ENCODE peak calls at places on chromosomes 6 and 20, in eight cellular contexts. One of them, this sample, is unnamed.

GRCh38 chr20:703426-703825 is 27.8 kb upstream of the SCRT2 start:
- DNase-seq in fibroblast of the conjunctiva: no peak
- DNase-seq in frontal cortex: no peak
- DNase-seq in GM04504: no peak
- DNase-seq in NCI-H510A treated with DMSO at 0.1 percent for 48 hours: no peak
- DNase-seq in NCI-H2171 treated with DMSO at 0.1 percent for 48 hours: no peak
- DNase-seq in stimulated activated CD4-positive, alpha-beta T cell treated with anti-CD3 and anti-CD28 coated beads, TNF-alpha, amount 100 ng/mL, for 1 hour: no peak
- DNase-seq in NCI-H446: no peak
- DNase-seq in this sample: no peak

GRCh38 chr20:38018385-38018784 is 14.9 kb downstream of the TTI1 start:
- DNase-seq in fibroblast of the conjunctiva: no peak
- DNase-seq in frontal cortex: no peak
- DNase-seq in GM04504: no peak
- DNase-seq in NCI-H510A treated with DMSO at 0.1 percent for 48 hours: no peak
- DNase-seq in NCI-H2171 treated with DMSO at 0.1 percent for 48 hours: no peak
- DNase-seq in stimulated activated CD4-positive, alpha-beta T cell treated with anti-CD3 and anti-CD28 coated beads, TNF-alpha, amount 100 ng/mL, for 1 hour: no peak
- DNase-seq in NCI-H446: no peak
- DNase-seq in this sample: no peak

GRCh38 chr6:154488802-154489437 is 21.6 kb downstream of the CNKSR3 start:
- DNase-seq in fibroblast of the conjunctiva: peak
- DNase-seq in frontal cortex: no peak
- DNase-seq in GM04504: no peak
- DNase-seq in NCI-H510A treated with DMSO at 0.1 percent for 48 hours: no peak
- DNase-seq in NCI-H2171 treated with DMSO at 0.1 percent for 48 hours: no peak
- DNase-seq in stimulated activated CD4-positive, alpha-beta T cell treated with anti-CD3 and anti-CD28 coated beads, TNF-alpha, amount 100 ng/mL, for 1 hour: no peak
- DNase-seq in NCI-H446: no peak
- DNase-seq in this sample: no peak

GRCh38 chr6:22253955-22254655 is 42.7 kb downstream of the PRL start:
- DNase-seq in fibroblast of the conjunctiva: no peak
- DNase-seq in frontal cortex: no peak
- DNase-seq in GM04504: no peak
- DNase-seq in NCI-H510A treated with DMSO at 0.1 percent for 48 hours: no peak
- DNase-seq in NCI-H2171 treated with DMSO at 0.1 percent for 48 hours: no peak
- DNase-seq in stimulated activated CD4-positive, alpha-beta T cell treated with anti-CD3 and anti-CD28 coated beads, TNF-alpha, amount 100 ng/mL, for 1 hour: no peak
- DNase-seq in NCI-H446: no peak
- DNase-seq in this sample: no peak

GRCh38 chr20:29741594-29741893 is 1515.9 kb upstream of the DEFB115 start:
- DNase-seq in fibroblast of the conjunctiva: no peak
- DNase-seq in frontal cortex: no peak
- DNase-seq in GM04504: no peak
- DNase-seq in NCI-H510A treated with DMSO at 0.1 percent for 48 hours: no peak
- DNase-seq in NCI-H2171 treated with DMSO at 0.1 percent for 48 hours: no peak
- DNase-seq in stimulated activated CD4-positive, alpha-beta T cell treated with anti-CD3 and anti-CD28 coated beads, TNF-alpha, amount 100 ng/mL, for 1 hour: no peak
- DNase-seq in NCI-H446: no peak
- DNase-seq in this sample: no peak

GRCh38 chr6:21200056-21200870 is 393.3 kb upstream of the SOX4 start:
- DNase-seq in fibroblast of the conjunctiva: no peak
- DNase-seq in frontal cortex: no peak
- DNase-seq in GM04504: no peak
- DNase-seq in NCI-H510A treated with DMSO at 0.1 percent for 48 hours: no peak
- DNase-seq in NCI-H2171 treated with DMSO at 0.1 percent for 48 hours: peak
- DNase-seq in stimulated activated CD4-positive, alpha-beta T cell treated with anti-CD3 and anti-CD28 coated beads, TNF-alpha, amount 100 ng/mL, for 1 hour: no peak
- DNase-seq in NCI-H446: no peak
- DNase-seq in this sample: peak

GRCh38 chr6:111980979-111981378 is 72.9 kb upstream of the CCN6 start:
- DNase-seq in fibroblast of the conjunctiva: no peak
- DNase-seq in frontal cortex: no peak
- DNase-seq in GM04504: no peak
- DNase-seq in NCI-H510A treated with DMSO at 0.1 percent for 48 hours: no peak
- DNase-seq in NCI-H2171 treated with DMSO at 0.1 percent for 48 hours: no peak
- DNase-seq in stimulated activated CD4-positive, alpha-beta T cell treated with anti-CD3 and anti-CD28 coated beads, TNF-alpha, amount 100 ng/mL, for 1 hour: no peak
- DNase-seq in NCI-H446: no peak
- DNase-seq in this sample: no peak

GRCh38 chr20:8545212-8545611 is 413.1 kb downstream of the PLCB1 start:
- DNase-seq in fibroblast of the conjunctiva: no peak
- DNase-seq in frontal cortex: no peak
- DNase-seq in GM04504: peak
- DNase-seq in NCI-H510A treated with DMSO at 0.1 percent for 48 hours: no peak
- DNase-seq in NCI-H2171 treated with DMSO at 0.1 percent for 48 hours: no peak
- DNase-seq in stimulated activated CD4-positive, alpha-beta T cell treated with anti-CD3 and anti-CD28 coated beads, TNF-alpha, amount 100 ng/mL, for 1 hour: no peak
- DNase-seq in NCI-H446: no peak
- DNase-seq in this sample: no peak

GRCh38 chr6:72554203-72554564 is 67.7 kb upstream of the KCNQ5 start:
- DNase-seq in fibroblast of the conjunctiva: no peak
- DNase-seq in frontal cortex: no peak
- DNase-seq in GM04504: no peak
- DNase-seq in NCI-H510A treated with DMSO at 0.1 percent for 48 hours: no peak
- DNase-seq in NCI-H2171 treated with DMSO at 0.1 percent for 48 hours: no peak
- DNase-seq in stimulated activated CD4-positive, alpha-beta T cell treated with anti-CD3 and anti-CD28 coated beads, TNF-alpha, amount 100 ng/mL, for 1 hour: no peak
- DNase-seq in NCI-H446: no peak
- DNase-seq in this sample: no peak

GRCh38 chr6:906920-907319 is 214.0 kb upstream of the EXOC2 start:
- DNase-seq in fibroblast of the conjunctiva: no peak
- DNase-seq in frontal cortex: no peak
- DNase-seq in GM04504: no peak
- DNase-seq in NCI-H510A treated with DMSO at 0.1 percent for 48 hours: no peak
- DNase-seq in NCI-H2171 treated with DMSO at 0.1 percent for 48 hours: no peak
- DNase-seq in stimulated activated CD4-positive, alpha-beta T cell treated with anti-CD3 and anti-CD28 coated beads, TNF-alpha, amount 100 ng/mL, for 1 hour: no peak
- DNase-seq in NCI-H446: no peak
- DNase-seq in this sample: no peak

GRCh38 chr6:127019828-127020227 is 98.6 kb upstream of the RSPO3 start:
- DNase-seq in fibroblast of the conjunctiva: no peak
- DNase-seq in frontal cortex: no peak
- DNase-seq in GM04504: no peak
- DNase-seq in NCI-H510A treated with DMSO at 0.1 percent for 48 hours: no peak
- DNase-seq in NCI-H2171 treated with DMSO at 0.1 percent for 48 hours: no peak
- DNase-seq in stimulated activated CD4-positive, alpha-beta T cell treated with anti-CD3 and anti-CD28 coated beads, TNF-alpha, amount 100 ng/mL, for 1 hour: no peak
- DNase-seq in NCI-H446: no peak
- DNase-seq in this sample: no peak

GRCh38 chr20:25470045-25470444 is 62.6 kb downstream of the GINS1 start:
- DNase-seq in fibroblast of the conjunctiva: peak
- DNase-seq in frontal cortex: no peak
- DNase-seq in GM04504: no peak
- DNase-seq in NCI-H510A treated with DMSO at 0.1 percent for 48 hours: peak
- DNase-seq in NCI-H2171 treated with DMSO at 0.1 percent for 48 hours: peak
- DNase-seq in stimulated activated CD4-positive, alpha-beta T cell treated with anti-CD3 and anti-CD28 coated beads, TNF-alpha, amount 100 ng/mL, for 1 hour: no peak
- DNase-seq in NCI-H446: no peak
- DNase-seq in this sample: no peak

GRCh38 chr6:49497308-49497707 is 2.4 kb upstream of the GLYATL3 start:
- DNase-seq in fibroblast of the conjunctiva: no peak
- DNase-seq in frontal cortex: no peak
- DNase-seq in GM04504: no peak
- DNase-seq in NCI-H510A treated with DMSO at 0.1 percent for 48 hours: no peak
- DNase-seq in NCI-H2171 treated with DMSO at 0.1 percent for 48 hours: no peak
- DNase-seq in stimulated activated CD4-positive, alpha-beta T cell treated with anti-CD3 and anti-CD28 coated beads, TNF-alpha, amount 100 ng/mL, for 1 hour: no peak
- DNase-seq in NCI-H446: no peak
- DNase-seq in this sample: no peak

GRCh38 chr6:113879186-113880096 is 22.3 kb downstream of the MARCKS start:
- DNase-seq in fibroblast of the conjunctiva: peak
- DNase-seq in frontal cortex: peak
- DNase-seq in GM04504: no peak
- DNase-seq in NCI-H510A treated with DMSO at 0.1 percent for 48 hours: peak
- DNase-seq in NCI-H2171 treated with DMSO at 0.1 percent for 48 hours: peak
- DNase-seq in stimulated activated CD4-positive, alpha-beta T cell treated with anti-CD3 and anti-CD28 coated beads, TNF-alpha, amount 100 ng/mL, for 1 hour: no peak
- DNase-seq in NCI-H446: peak
- DNase-seq in this sample: peak